ENCODE peak calls at places on chromosomes 5 and 9, in ten cellular contexts. One of them, this sample, is unnamed. For H3K27me3, the result is how much of the 10 kb centered on the place peaks cover.

GRCh38 chr5:81782811-81783210 is 31.9 kb upstream of the SSBP2 start:
- DNase-seq in psoas muscle: no peak
- DNase-seq in endodermal cell: no peak
- DNase-seq in esophagus muscularis mucosa: no peak
- DNase-seq in sigmoid colon: no peak
- DNase-seq in PC-9: no peak
- DNase-seq in CD8-positive, alpha-beta T cell: no peak
- DNase-seq in pancreas: no peak
- DNase-seq in astrocyte: no peak
- DNase-seq in ascending aorta: no peak
- DNase-seq in this sample: no peak

GRCh38 chr5:72394688-72395087 is 74.5 kb downstream of the PTCD2 start:
- DNase-seq in CD8-positive, alpha-beta T cell: no peak
- DNase-seq in astrocyte: no peak
- DNase-seq in pancreas: no peak
- DNase-seq in sigmoid colon: no peak
- DNase-seq in psoas muscle: no peak
- DNase-seq in esophagus muscularis mucosa: no peak
- DNase-seq in PC-9: no peak
- DNase-seq in endodermal cell: peak
- DNase-seq in ascending aorta: no peak
- DNase-seq in this sample: no peak

GRCh38 chr9:124657526-124657925 is 113.6 kb downstream of the NR6A1 start:
- DNase-seq in esophagus muscularis mucosa: no peak
- DNase-seq in astrocyte: no peak
- DNase-seq in PC-9: no peak
- DNase-seq in psoas muscle: no peak
- DNase-seq in CD8-positive, alpha-beta T cell: no peak
- DNase-seq in sigmoid colon: no peak
- DNase-seq in pancreas: no peak
- DNase-seq in endodermal cell: no peak
- DNase-seq in ascending aorta: no peak
- DNase-seq in this sample: no peak

GRCh38 chr9:109513871-109514270 is 15.8 kb upstream of the PTPN3 start:
- DNase-seq in pancreas: no peak
- DNase-seq in sigmoid colon: no peak
- DNase-seq in endodermal cell: no peak
- DNase-seq in PC-9: no peak
- DNase-seq in astrocyte: no peak
- DNase-seq in esophagus muscularis mucosa: no peak
- DNase-seq in psoas muscle: no peak
- DNase-seq in CD8-positive, alpha-beta T cell: no peak
- DNase-seq in ascending aorta: no peak
- DNase-seq in this sample: no peak

GRCh38 chr9:93112116-93112863 is 16.3 kb downstream of the CARD19 start:
- DNase-seq in psoas muscle: peak
- DNase-seq in sigmoid colon: peak
- DNase-seq in PC-9: no peak
- DNase-seq in pancreas: no peak
- DNase-seq in ascending aorta: peak
- DNase-seq in astrocyte: no peak
- DNase-seq in CD8-positive, alpha-beta T cell: no peak
- DNase-seq in esophagus muscularis mucosa: no peak
- DNase-seq in endodermal cell: peak
- DNase-seq in this sample: peak

GRCh38 chr5:144328980-144329379 is 158.3 kb downstream of the KCTD16 start:
- DNase-seq in pancreas: peak
- DNase-seq in ascending aorta: no peak
- DNase-seq in esophagus muscularis mucosa: no peak
- DNase-seq in CD8-positive, alpha-beta T cell: no peak
- DNase-seq in endodermal cell: no peak
- DNase-seq in psoas muscle: no peak
- DNase-seq in PC-9: no peak
- DNase-seq in astrocyte: no peak
- DNase-seq in sigmoid colon: no peak
- DNase-seq in this sample: no peak

GRCh38 chr5:174798411-174798930 is 74.1 kb downstream of the MSX2 start:
- DNase-seq in PC-9: no peak
- DNase-seq in CD8-positive, alpha-beta T cell: no peak
- DNase-seq in endodermal cell: no peak
- DNase-seq in esophagus muscularis mucosa: no peak
- DNase-seq in pancreas: no peak
- DNase-seq in astrocyte: peak
- DNase-seq in sigmoid colon: no peak
- DNase-seq in ascending aorta: no peak
- DNase-seq in psoas muscle: no peak
- DNase-seq in this sample: no peak

GRCh38 chr5:43065384-43066230 is 25.5 kb upstream of the ANXA2R start:
- DNase-seq in endodermal cell: no peak
- DNase-seq in esophagus muscularis mucosa: peak
- DNase-seq in ascending aorta: no peak
- DNase-seq in sigmoid colon: peak
- DNase-seq in psoas muscle: peak
- DNase-seq in pancreas: peak
- DNase-seq in astrocyte: peak
- DNase-seq in PC-9: peak
- DNase-seq in CD8-positive, alpha-beta T cell: peak
- DNase-seq in this sample: peak

GRCh38 chr5:90563161-90563560 is 4.6 kb downstream of the ADGRV1 start:
- DNase-seq in PC-9: no peak
- DNase-seq in sigmoid colon: no peak
- DNase-seq in CD8-positive, alpha-beta T cell: no peak
- DNase-seq in pancreas: no peak
- DNase-seq in esophagus muscularis mucosa: no peak
- DNase-seq in ascending aorta: no peak
- DNase-seq in astrocyte: no peak
- DNase-seq in endodermal cell: no peak
- DNase-seq in psoas muscle: no peak
- DNase-seq in this sample: no peak

GRCh38 chr9:118305371-118305770 is 601.2 kb downstream of the TLR4 start:
- DNase-seq in sigmoid colon: no peak
- DNase-seq in PC-9: no peak
- DNase-seq in psoas muscle: no peak
- DNase-seq in CD8-positive, alpha-beta T cell: no peak
- DNase-seq in endodermal cell: no peak
- DNase-seq in esophagus muscularis mucosa: no peak
- DNase-seq in astrocyte: no peak
- DNase-seq in pancreas: no peak
- DNase-seq in ascending aorta: no peak
- DNase-seq in this sample: no peak

DNA sequence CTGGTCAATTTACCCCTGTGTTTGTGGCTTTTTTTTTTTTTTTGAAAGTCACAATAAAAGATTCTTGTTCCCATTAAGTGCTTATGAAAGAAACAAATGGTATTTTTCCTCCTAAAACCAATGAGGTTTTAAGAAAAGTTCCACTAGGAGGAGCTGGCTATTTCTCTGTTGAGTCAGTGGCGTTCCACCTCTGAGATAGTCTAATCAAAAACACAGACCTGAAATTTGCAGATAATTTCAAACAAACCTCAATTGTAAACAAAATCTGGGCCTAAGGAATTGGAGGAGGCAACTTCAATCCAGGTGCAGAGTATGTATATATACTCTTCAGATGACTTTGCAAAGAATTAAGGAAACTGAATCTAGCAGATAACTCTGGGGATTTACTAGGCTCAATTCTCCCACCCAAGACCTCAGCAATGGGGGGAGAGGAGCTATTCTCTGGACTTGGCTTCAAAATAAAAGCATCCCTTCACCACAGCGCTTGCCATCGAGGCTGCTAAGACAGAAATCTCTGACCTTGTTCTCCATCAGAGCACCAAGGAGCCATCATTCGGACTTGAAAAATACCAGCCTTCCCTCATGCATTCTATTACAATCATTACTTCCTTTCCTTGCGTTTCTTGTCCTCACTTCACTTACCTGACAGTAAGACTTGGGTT is 52.4 kb downstream of the FANCC start:
- DNase-seq in psoas muscle: no peak
- DNase-seq in ascending aorta: no peak
- DNase-seq in CD8-positive, alpha-beta T cell: no peak
- DNase-seq in astrocyte: peak
- DNase-seq in sigmoid colon: no peak
- DNase-seq in esophagus muscularis mucosa: no peak
- DNase-seq in pancreas: no peak
- DNase-seq in PC-9: no peak
- DNase-seq in endodermal cell: no peak
- DNase-seq in this sample: no peak
- TF ChIP-seq CTCF in psoas muscle: peak
- TF ChIP-seq CTCF in ascending aorta: no peak
- TF ChIP-seq CTCF in CD8-positive, alpha-beta T cell: no peak
- TF ChIP-seq CTCF in astrocyte: peak
- TF ChIP-seq CTCF in sigmoid colon: peak
- TF ChIP-seq CTCF in esophagus muscularis mucosa: no peak
- TF ChIP-seq CTCF in pancreas: no peak
- TF ChIP-seq CTCF in PC-9: peak
- TF ChIP-seq CTCF in endodermal cell: peak
- TF ChIP-seq CTCF in this sample: peak

GRCh38 chr9:86669442-86669841 is 277.9 kb downstream of the GAS1 start:
- DNase-seq in sigmoid colon: no peak
- DNase-seq in endodermal cell: no peak
- DNase-seq in pancreas: no peak
- DNase-seq in PC-9: no peak
- DNase-seq in CD8-positive, alpha-beta T cell: no peak
- DNase-seq in ascending aorta: no peak
- DNase-seq in astrocyte: no peak
- DNase-seq in esophagus muscularis mucosa: no peak
- DNase-seq in psoas muscle: no peak
- DNase-seq in this sample: no peak
- H3K27me3 ChIP-seq in sigmoid colon: under half
- H3K27me3 ChIP-seq in endodermal cell: under half
- H3K27me3 ChIP-seq in pancreas: under half
- H3K27me3 ChIP-seq in PC-9: under half
- H3K27me3 ChIP-seq in CD8-positive, alpha-beta T cell: under half
- H3K27me3 ChIP-seq in ascending aorta: under half
- H3K27me3 ChIP-seq in astrocyte: under half
- H3K27me3 ChIP-seq in esophagus muscularis mucosa: under half
- H3K27me3 ChIP-seq in psoas muscle: under half
- H3K27me3 ChIP-seq in this sample: under half

DNA sequence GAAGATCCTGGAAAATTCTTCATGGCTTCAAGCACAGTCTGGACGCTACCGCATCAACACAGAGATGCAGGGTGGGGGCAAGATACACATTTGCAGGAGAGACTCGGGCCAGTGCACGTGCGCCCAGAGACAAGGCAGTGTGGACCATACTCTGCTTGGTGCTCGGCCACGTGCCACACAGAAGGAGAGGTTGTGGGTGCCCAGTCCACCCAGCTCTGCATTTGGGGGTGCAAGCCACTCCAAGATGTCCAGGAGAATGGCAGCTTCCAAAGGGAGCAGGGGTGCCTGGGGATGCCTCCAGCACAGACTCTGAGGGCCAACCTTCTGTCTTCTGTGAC is 4.3 kb downstream of the NKD2 start:
- DNase-seq in astrocyte: no peak
- DNase-seq in esophagus muscularis mucosa: no peak
- DNase-seq in ascending aorta: no peak
- DNase-seq in CD8-positive, alpha-beta T cell: no peak
- DNase-seq in endodermal cell: no peak
- DNase-seq in sigmoid colon: peak
- DNase-seq in psoas muscle: no peak
- DNase-seq in pancreas: no peak
- DNase-seq in PC-9: no peak
- DNase-seq in this sample: no peak
- TF ChIP-seq CTCF in astrocyte: no peak
- TF ChIP-seq CTCF in esophagus muscularis mucosa: no peak
- TF ChIP-seq CTCF in ascending aorta: no peak
- TF ChIP-seq CTCF in CD8-positive, alpha-beta T cell: no peak
- TF ChIP-seq CTCF in endodermal cell: no peak
- TF ChIP-seq CTCF in sigmoid colon: no peak
- TF ChIP-seq CTCF in psoas muscle: no peak
- TF ChIP-seq CTCF in pancreas: no peak
- TF ChIP-seq CTCF in PC-9: no peak
- TF ChIP-seq CTCF in this sample: no peak

DNA sequence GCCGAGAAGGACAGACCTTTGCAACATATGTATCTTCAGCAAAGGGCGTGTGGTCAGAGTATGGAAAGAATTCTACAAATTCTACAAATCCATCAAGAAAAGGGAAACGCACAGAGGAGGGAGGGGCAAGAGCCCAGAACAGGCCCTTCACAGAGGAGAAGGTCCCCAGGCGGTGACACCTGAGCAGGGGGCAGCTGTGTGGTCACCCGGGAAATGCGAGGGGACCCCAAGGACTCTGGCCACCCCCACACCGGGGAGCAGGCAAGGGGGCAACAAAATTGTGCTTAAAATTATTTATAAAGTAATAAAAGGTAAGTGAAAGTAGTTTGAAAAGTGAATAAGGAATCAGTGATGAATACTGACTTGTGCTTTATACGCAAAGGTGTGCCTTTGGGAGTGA is 17.6 kb downstream of the NACC2 start:
- DNase-seq in pancreas: no peak
- DNase-seq in CD8-positive, alpha-beta T cell: no peak
- DNase-seq in sigmoid colon: peak
- DNase-seq in psoas muscle: peak
- DNase-seq in PC-9: no peak
- DNase-seq in esophagus muscularis mucosa: no peak
- DNase-seq in endodermal cell: no peak
- DNase-seq in ascending aorta: no peak
- DNase-seq in astrocyte: no peak
- DNase-seq in this sample: no peak
- H3K27me3 ChIP-seq in pancreas: under half
- H3K27me3 ChIP-seq in CD8-positive, alpha-beta T cell: under half
- H3K27me3 ChIP-seq in sigmoid colon: under half
- H3K27me3 ChIP-seq in psoas muscle: under half
- H3K27me3 ChIP-seq in PC-9: under half
- H3K27me3 ChIP-seq in esophagus muscularis mucosa: under half
- H3K27me3 ChIP-seq in endodermal cell: under half
- H3K27me3 ChIP-seq in ascending aorta: under half
- H3K27me3 ChIP-seq in astrocyte: under half
- H3K27me3 ChIP-seq in this sample: under half

GRCh38 chr5:66223637-66224036 is 79.5 kb downstream of the SREK1 start:
- DNase-seq in esophagus muscularis mucosa: peak
- DNase-seq in endodermal cell: peak
- DNase-seq in CD8-positive, alpha-beta T cell: no peak
- DNase-seq in psoas muscle: no peak
- DNase-seq in ascending aorta: no peak
- DNase-seq in pancreas: no peak
- DNase-seq in PC-9: no peak
- DNase-seq in sigmoid colon: no peak
- DNase-seq in astrocyte: no peak
- DNase-seq in this sample: no peak
- TF ChIP-seq CTCF in esophagus muscularis mucosa: no peak
- TF ChIP-seq CTCF in endodermal cell: peak
- TF ChIP-seq CTCF in CD8-positive, alpha-beta T cell: no peak
- TF ChIP-seq CTCF in psoas muscle: no peak
- TF ChIP-seq CTCF in ascending aorta: no peak
- TF ChIP-seq CTCF in pancreas: no peak
- TF ChIP-seq CTCF in PC-9: peak
- TF ChIP-seq CTCF in sigmoid colon: peak
- TF ChIP-seq CTCF in astrocyte: peak
- TF ChIP-seq CTCF in this sample: no peak